ENCODE peak calls at places on chromosomes 5 and 9, in seven cellular contexts. D is fibroblast of the aortic adventitia, Y is heart right ventricle, K is ovary, M is neural progenitor cell, C is heart left ventricle, I is Panc1. B is an unnamed sample.

GRCh38 chr5:172284275-172284971 is 859 bp upstream of the UBTD2 start:
- DNase-seq in D (peak; percentile 79), Y (peak; percentile 26), K (no peak), M (no peak), C (no peak), I (no peak), B (no peak)

GRCh38 chr9:123642291-123643278 is 286.6 kb downstream of the CRB2 start:
- DNase-seq in D (peak; percentile 23), Y (peak; percentile 58), K (peak; percentile 67), M (no peak), C (peak; percentile 70), I (no peak), B (no peak)

GRCh38 chr5:135436856-135437795 is 10.0 kb downstream of the DCANP1 start:
- DNase-seq in D (no peak), Y (no peak), K (no peak), M (no peak), C (no peak), I (no peak), B (no peak)

GRCh38 chr5:132203464-132203818 is 24.2 kb downstream of the P4HA2 start:
- DNase-seq in D (no peak), Y (no peak), K (no peak), M (no peak), C (no peak), I (no peak), B (no peak)

GRCh38 chr5:5298841-5299543 is 123.5 kb upstream of the ICE1 start:
- DNase-seq in D (no peak), Y (no peak), K (no peak), M (no peak), C (no peak), I (no peak), B (no peak)

GRCh38 chr5:96260009-96260408 is 173.0 kb downstream of the PCSK1 start:
- DNase-seq in D (peak; percentile 50), Y (no peak), K (no peak), M (no peak), C (no peak), I (no peak), B (no peak)

GRCh38 chr5:78050888-78051287 is 243.6 kb downstream of the AP3B1 start:
- DNase-seq in D (no peak), Y (no peak), K (no peak), M (no peak), C (no peak), I (peak; percentile 22), B (no peak)

GRCh38 chr9:109319072-109319630 is 1.7 kb downstream of the EPB41L4B start:
- DNase-seq in D (no peak), Y (no peak), K (peak; percentile 57), M (peak; percentile 49), C (no peak), I (no peak), B (no peak)

GRCh38 chr5:40154194-40154593 is 525.5 kb upstream of the PTGER4 start:
- DNase-seq in D (no peak), Y (no peak), K (no peak), M (no peak), C (no peak), I (no peak), B (no peak)

GRCh38 chr9:17315341-17315740 is 180.5 kb downstream of the CNTLN start:
- DNase-seq in D (no peak), Y (no peak), K (no peak), M (no peak), C (no peak), I (no peak), B (no peak)

GRCh38 chr5:169917425-169917824 is 62.9 kb downstream of the INSYN2B start:
- DNase-seq in D (no peak), Y (no peak), K (no peak), M (no peak), C (no peak), I (no peak), B (no peak)

GRCh38 chr5:66554211-66554610 is 42.0 kb upstream of the MAST4 start:
- DNase-seq in D (peak; percentile 29), Y (no peak), K (no peak), M (no peak), C (no peak), I (no peak), B (peak; percentile 64)

GRCh38 chr9:88272986-88273385 is 115.3 kb upstream of the SPIN1 start:
- DNase-seq in D (no peak), Y (no peak), K (no peak), M (peak; percentile 6), C (no peak), I (no peak), B (no peak)

GRCh38 chr5:107464876-107465275 is 205.9 kb downstream of the EFNA5 start:
- DNase-seq in D (no peak), Y (no peak), K (no peak), M (no peak), C (no peak), I (no peak), B (no peak)

GRCh38 chr5:143986567-143987242 is 174.7 kb downstream of the HMHB1 start:
- DNase-seq in D (peak; percentile 94), Y (no peak), K (no peak), M (no peak), C (no peak), I (no peak), B (no peak)

GRCh38 chr5:132073231-132074013 is at the start of gene CSF2:
- DNase-seq in D (peak; percentile 16), Y (no peak), K (no peak), M (no peak), C (no peak), I (no peak), B (no peak)

GRCh38 chr9:124574944-124575343 is 67.7 kb upstream of the NR5A1 start:
- DNase-seq in D (peak; percentile 22), Y (no peak), K (no peak), M (no peak), C (no peak), I (peak; percentile 68), B (no peak)

GRCh38 chr9:79917417-79917816 is 345.7 kb downstream of the TLE4 start:
- DNase-seq in D (no peak), Y (no peak), K (no peak), M (no peak), C (no peak), I (no peak), B (no peak)

GRCh38 chr9:87711857-87712800 is 13.8 kb upstream of the CTSL start:
- DNase-seq in D (peak; percentile 87), Y (no peak), K (no peak), M (no peak), C (no peak), I (no peak), B (no peak)

GRCh38 chr9:108087781-108088180 is 598.2 kb upstream of the KLF4 start:
- DNase-seq in D (no peak), Y (no peak), K (no peak), M (no peak), C (no peak), I (no peak), B (no peak)

GRCh38 chr9:4662108-4662988 is at the start of gene PLPP6:
- DNase-seq in D (peak; percentile 73), Y (peak; percentile 89), K (peak; percentile 88), M (peak; percentile 91), C (peak; percentile 92), I (no peak), B (peak; percentile 58)

GRCh38 chr5:53038196-53038847 is 49.2 kb downstream of the ITGA2 start:
- DNase-seq in D (no peak), Y (peak; percentile 64), K (no peak), M (no peak), C (peak; percentile 70), I (no peak), B (no peak)

GRCh38 chr5:53037141-53037859 is 48.1 kb downstream of the ITGA2 start:
- DNase-seq in D (peak; percentile 78), Y (no peak), K (no peak), M (no peak), C (no peak), I (peak; percentile 76), B (no peak)

GRCh38 chr5:53041740-53042139 is 52.6 kb downstream of the ITGA2 start:
- DNase-seq in D (no peak), Y (no peak), K (no peak), M (no peak), C (no peak), I (no peak), B (no peak)

GRCh38 chr5:53039855-53040254 is 50.7 kb downstream of the ITGA2 start:
- DNase-seq in D (no peak), Y (no peak), K (no peak), M (no peak), C (no peak), I (no peak), B (no peak)

GRCh38 chr5:53041071-53041692 is 52.0 kb downstream of the ITGA2 start:
- DNase-seq in D (peak; percentile 73), Y (no peak), K (no peak), M (no peak), C (no peak), I (no peak), B (no peak)
- H3K4me3 ChIP-seq in D (peak overlapping the region; percentile 36), Y (no peak overlapping the region), K (no peak overlapping the region), M (no peak overlapping the region), C (no peak overlapping the region), I (no peak overlapping the region), B (no peak overlapping the region)

GRCh38 chr9:32708480-32709150 is 73.1 kb upstream of the TAF1L start:
- DNase-seq in D (no peak), Y (no peak), K (no peak), M (no peak), C (no peak), I (no peak), B (no peak)

GRCh38 chr9:32706004-32706749 is 70.7 kb upstream of the TAF1L start:
- DNase-seq in D (peak; percentile 27), Y (no peak), K (no peak), M (no peak), C (no peak), I (no peak), B (no peak)

GRCh38 chr9:32709871-32710270 is 73.5 kb upstream of the TMEM215 start:
- DNase-seq in D (no peak), Y (no peak), K (no peak), M (no peak), C (no peak), I (no peak), B (no peak)

GRCh38 chr9:32705059-32705458 is 69.6 kb upstream of the TAF1L start:
- DNase-seq in D (no peak), Y (no peak), K (no peak), M (no peak), C (no peak), I (no peak), B (no peak)

DNA sequence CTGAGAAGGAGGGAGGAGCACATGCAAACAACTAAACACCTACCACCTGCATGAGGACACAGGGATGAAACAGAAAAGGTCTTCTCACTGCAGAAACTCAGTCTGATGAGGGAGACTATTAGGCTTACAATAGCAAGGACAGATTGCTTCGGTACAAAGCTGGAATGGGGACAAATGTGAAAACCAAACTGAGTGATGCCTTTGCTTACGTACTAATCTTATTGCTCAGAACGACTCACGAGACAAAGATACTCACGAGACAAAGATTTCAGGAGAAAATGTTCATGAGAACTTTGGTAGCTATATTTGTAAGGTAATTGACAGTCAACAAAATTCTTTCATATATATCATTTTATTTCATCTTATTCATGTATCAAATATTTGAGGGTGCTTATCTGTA is 71.9 kb upstream of the TAF1L start:
- DNase-seq in D (no peak), Y (no peak), K (no peak), M (no peak), C (no peak), I (no peak), B (no peak)
- TF ChIP-seq CTCF in D (no peak), Y (no peak), K (no peak), M (no peak), C (no peak), I (no peak), B (no peak)

GRCh38 chr9:83988411-83988810 is 7.8 kb downstream of the RMI1 start:
- DNase-seq in D (no peak), Y (no peak), K (no peak), M (no peak), C (no peak), I (no peak), B (no peak)
- H3K4me3 ChIP-seq in D (no peak overlapping the region), Y (no peak overlapping the region), K (no peak overlapping the region), M (no peak overlapping the region), C (no peak overlapping the region), I (no peak overlapping the region), B (no peak overlapping the region)

GRCh38 chr9:128152781-128153116 is 3.5 kb downstream of the LCN2 start:
- DNase-seq in D (no peak), Y (no peak), K (no peak), M (no peak), C (peak; percentile 13), I (no peak), B (no peak)
- TF ChIP-seq CTCF in D (no peak), Y (no peak), K (no peak), M (no peak), C (no peak), I (no peak), B (no peak)